ENCODE peak calls at places on chromosomes 13 and 19, in seven cellular contexts. B is D341Med; F is NCI-H524; M is heart right ventricle; Y is activated T-helper 1 cell treated with anti-CD3 and anti-CD28 coated beads, Interleukin-12 subunit alpha, Interleukin-12 subunit beta, Interleukin-2, Interleukin-4 antibody, amounts not matched to agents 30 ng/mL and 10 ng/mL and 1 ng/mL, durations not matched to agents 14 hours and 24 hours and 36 hours; Z is hepatic stellate cell; P is cardiac fibroblast. N is an unnamed sample.

GRCh38 chr13:82758056-82758455 is 1124.2 kb downstream of the SLITRK1 start:
- DNase-seq in B (peak; percentile 50), F (peak; percentile 58), M (no peak), Y (no peak), Z (no peak), P (peak; percentile 9), N (peak; percentile 41)

GRCh38 chr19:10687518-10688288 is 13.5 kb upstream of the QTRT1 start:
- DNase-seq in B (peak; percentile 25), F (no peak), M (no peak), Y (no peak), Z (no peak), P (no peak), N (no peak)

GRCh38 chr13:78201411-78201810 is 282.8 kb upstream of the EDNRB start:
- DNase-seq in B (no peak), F (no peak), M (no peak), Y (no peak), Z (no peak), P (no peak), N (no peak)

GRCh38 chr13:111962431-111962891 is 104.5 kb upstream of the SOX1 start:
- DNase-seq in B (no peak), F (no peak), M (no peak), Y (no peak), Z (no peak), P (no peak), N (no peak)

GRCh38 chr19:18557474-18558201 is at the start of gene KXD1:
- DNase-seq in B (peak; percentile 97), F (peak; percentile 97), M (peak; percentile 99), Y (peak; percentile 98), Z (peak; percentile 99), P (peak; percentile 100), N (peak; percentile 97)

GRCh38 chr19:49335784-49336481 is 727 bp downstream of the CD37 start:
- DNase-seq in B (no peak), F (no peak), M (no peak), Y (no peak), Z (no peak), P (no peak), N (no peak)

GRCh38 chr13:28753208-28753892 is 34.6 kb upstream of the SLC46A3 start:
- DNase-seq in B (no peak), F (no peak), M (peak; percentile 54), Y (no peak), Z (peak; percentile 80), P (peak; percentile 96), N (peak; percentile 55)

GRCh38 chr19:6744381-6745288 is 5.2 kb downstream of the TRIP10 start:
- DNase-seq in B (peak; percentile 88), F (no peak), M (peak; percentile 95), Y (no peak), Z (peak; percentile 97), P (peak; percentile 91), N (no peak)

GRCh38 chr13:36872621-36873020 is 47.4 kb downstream of the SMAD9 start:
- DNase-seq in B (peak; percentile 56), F (no peak), M (no peak), Y (no peak), Z (no peak), P (no peak), N (no peak)

GRCh38 chr13:40662866-40663265 is 3.6 kb downstream of the FOXO1 start:
- DNase-seq in B (no peak), F (no peak), M (no peak), Y (no peak), Z (no peak), P (peak; percentile 21), N (no peak)

GRCh38 chr19:40806385-40807146 is 7.6 kb downstream of the EGLN2 start:
- DNase-seq in B (peak; percentile 81), F (no peak), M (peak; percentile 92), Y (peak; percentile 74), Z (peak; percentile 100), P (peak; percentile 97), N (peak; percentile 95)

GRCh38 chr13:39073983-39074382 is 35.7 kb downstream of the NHLRC3 start:
- DNase-seq in B (no peak), F (no peak), M (no peak), Y (no peak), Z (no peak), P (no peak), N (no peak)

GRCh38 chr19:11420894-11421606 is 1.9 kb upstream of the RGL3 start:
- DNase-seq in B (no peak), F (no peak), M (peak; percentile 37), Y (no peak), Z (no peak), P (no peak), N (no peak)

GRCh38 chr19:6412111-6412999 is 12.3 kb downstream of the KHSRP start:
- DNase-seq in B (peak; percentile 78), F (peak; percentile 6), M (no peak), Y (no peak), Z (no peak), P (peak; percentile 18), N (peak; percentile 58)

GRCh38 chr19:49064768-49065611 is at the start of gene NTF4:
- DNase-seq in B (peak; percentile 73), F (no peak), M (no peak), Y (no peak), Z (peak; percentile 52), P (no peak), N (no peak)

GRCh38 chr13:51977606-51978005 is 33.6 kb downstream of the ATP7B start:
- DNase-seq in B (no peak), F (no peak), M (no peak), Y (no peak), Z (no peak), P (peak; percentile 41), N (no peak)

GRCh38 chr19:42271045-42271419 is 2.0 kb downstream of the CIC start:
- DNase-seq in B (no peak), F (no peak), M (no peak), Y (no peak), Z (no peak), P (no peak), N (no peak)

GRCh38 chr13:28716511-28716910 is 2.3 kb downstream of the SLC46A3 start:
- DNase-seq in B (no peak), F (no peak), M (peak; percentile 74), Y (no peak), Z (peak; percentile 27), P (peak; percentile 93), N (no peak)

GRCh38 chr19:18831524-18832330 is at the start of gene UPF1:
- DNase-seq in B (peak; percentile 99), F (peak; percentile 87), M (peak; percentile 93), Y (peak; percentile 96), Z (peak; percentile 96), P (peak; percentile 89), N (peak; percentile 92)

GRCh38 chr19:43306097-43306496 is 36.8 kb upstream of the PSG9 start:
- DNase-seq in B (no peak), F (no peak), M (no peak), Y (no peak), Z (no peak), P (no peak), N (no peak)

GRCh38 chr19:7349961-7350711 is 1.4 kb downstream of the ARHGEF18 start:
- DNase-seq in B (no peak), F (no peak), M (no peak), Y (no peak), Z (no peak), P (no peak), N (peak; percentile 63)

GRCh38 chr13:113216165-113217056 is 7.0 kb downstream of the CUL4A start:
- DNase-seq in B (no peak), F (no peak), M (peak; percentile 51), Y (no peak), Z (no peak), P (peak; percentile 69), N (no peak)

GRCh38 chr19:55117636-55118391 is at the start of gene PPP1R12C:
- DNase-seq in B (peak; percentile 99), F (peak; percentile 98), M (peak; percentile 99), Y (peak; percentile 96), Z (peak; percentile 99), P (peak; percentile 99), N (peak; percentile 98)

GRCh38 chr19:27672309-27673047 is 1540.5 kb downstream of the UQCRFS1 start:
- DNase-seq in B (no peak), F (no peak), M (peak; percentile 56), Y (no peak), Z (no peak), P (no peak), N (no peak)

GRCh38 chr19:3780786-3781304 is 5.3 kb downstream of the MATK start:
- DNase-seq in B (no peak), F (no peak), M (no peak), Y (no peak), Z (no peak), P (no peak), N (no peak)

GRCh38 chr19:33472696-33473624 is 48.6 kb downstream of the PEPD start:
- DNase-seq in B (peak; percentile 11), F (no peak), M (no peak), Y (no peak), Z (peak; percentile 85), P (peak; percentile 98), N (no peak)

GRCh38 chr19:17829855-17830566 is 8.7 kb upstream of the INSL3 start:
- DNase-seq in B (peak; percentile 90), F (peak; percentile 68), M (no peak), Y (no peak), Z (no peak), P (no peak), N (no peak)

N was measured in KBM-7.